ENCODE peak calls at places on chromosome 4, in six cellular contexts. H is fibroblast of mammary gland, E is pancreas, R is A549, Z is suprapubic skin, S is AG04450. J is an unnamed sample.

GRCh38 chr4:182246401-182247205 is 3.4 kb downstream of the TENM3 start:
- DNase-seq in R (no peak), E (no peak), S (no peak), H (peak; percentile 31), Z (no peak), J (no peak)

GRCh38 chr4:38242822-38243384 is 282.7 kb downstream of the PTTG2 start:
- DNase-seq in Z (no peak), H (no peak), S (no peak), E (no peak), R (no peak), J (no peak)

GRCh38 chr4:30537462-30537861 is 182.7 kb upstream of the PCDH7 start:
- DNase-seq in R (no peak), Z (no peak), E (no peak), S (peak; percentile 24), H (peak; percentile 75), J (peak; percentile 61)

GRCh38 chr4:102734591-102735385 is 26.0 kb downstream of the MANBA start:
- DNase-seq in S (no peak), R (no peak), Z (no peak), H (peak; percentile 53), E (no peak), J (no peak)

GRCh38 chr4:48337726-48338125 is 3.6 kb upstream of the SLAIN2 start:
- DNase-seq in E (no peak), S (no peak), Z (no peak), H (no peak), R (no peak), J (no peak)

GRCh38 chr4:76607266-76607799 is 172.3 kb downstream of the SHROOM3 start:
- DNase-seq in S (no peak), R (no peak), H (no peak), E (no peak), Z (no peak), J (no peak)

GRCh38 chr4:25896782-25897539 is 17.1 kb upstream of the SMIM20 start:
- DNase-seq in S (no peak), R (no peak), Z (no peak), H (no peak), E (no peak), J (no peak)

GRCh38 chr4:94595880-94596483 is 144.2 kb downstream of the PDLIM5 start:
- DNase-seq in E (no peak), H (peak; percentile 76), R (peak; percentile 24), S (peak; percentile 37), Z (no peak), J (peak; percentile 65)

GRCh38 chr4:180058731-180059215 is 2184.4 kb upstream of the TENM3 start:
- DNase-seq in Z (no peak), R (peak; percentile 10), H (peak; percentile 15), S (no peak), E (peak; percentile 36), J (no peak)

GRCh38 chr4:163367651-163368050 is 24.0 kb downstream of the NPY5R start:
- DNase-seq in E (no peak), H (no peak), R (no peak), S (no peak), Z (no peak), J (no peak)

GRCh38 chr4:182556576-182556975 is 313.4 kb downstream of the TENM3 start:
- DNase-seq in Z (no peak), S (peak; percentile 38), H (no peak), R (no peak), E (no peak), J (no peak)

DNA sequence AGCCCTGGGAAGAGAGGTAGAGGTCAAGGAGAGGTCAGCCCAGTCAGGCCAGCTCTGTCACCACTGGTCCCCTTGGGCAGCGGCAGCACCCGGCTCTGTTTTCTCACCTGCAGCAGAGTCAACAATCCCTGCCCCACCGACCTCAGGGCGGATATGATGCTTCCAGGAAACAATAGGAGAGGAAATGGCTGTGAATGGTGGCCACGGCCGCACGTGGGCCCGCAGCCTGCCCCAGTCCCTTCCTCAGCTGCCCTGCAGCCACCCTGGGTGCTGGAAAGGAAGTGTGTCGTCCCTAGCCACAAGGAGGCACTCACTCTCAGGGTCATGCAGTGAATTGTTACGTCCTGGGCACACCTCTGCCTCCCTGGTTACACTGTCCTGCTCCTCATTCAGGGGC is 92.5 kb upstream of the ENPP6 start:
- DNase-seq in Z (no peak), R (no peak), H (no peak), E (no peak), S (no peak), J (no peak)
- TF ChIP-seq CTCF in Z (no peak), R (no peak), H (no peak), E (no peak), S (no peak), J (no peak)

GRCh38 chr4:153222790-153223417 is 18.7 kb downstream of the TRIM2 start:
- DNase-seq in R (no peak), E (peak; percentile 39), Z (peak; percentile 74), H (peak; percentile 31), S (no peak), J (no peak)

GRCh38 chr4:153224474-153224873 is 20.2 kb downstream of the TRIM2 start:
- DNase-seq in H (no peak), R (no peak), S (no peak), Z (no peak), E (no peak), J (no peak)

GRCh38 chr4:153223418-153223792 is 19.2 kb downstream of the TRIM2 start:
- DNase-seq in Z (no peak), H (no peak), R (no peak), E (no peak), S (no peak), J (no peak)

GRCh38 chr4:153222162-153222789 is 18.0 kb downstream of the TRIM2 start:
- DNase-seq in S (peak; percentile 59), E (no peak), Z (peak; percentile 78), H (peak; percentile 87), R (no peak), J (no peak)

DNA sequence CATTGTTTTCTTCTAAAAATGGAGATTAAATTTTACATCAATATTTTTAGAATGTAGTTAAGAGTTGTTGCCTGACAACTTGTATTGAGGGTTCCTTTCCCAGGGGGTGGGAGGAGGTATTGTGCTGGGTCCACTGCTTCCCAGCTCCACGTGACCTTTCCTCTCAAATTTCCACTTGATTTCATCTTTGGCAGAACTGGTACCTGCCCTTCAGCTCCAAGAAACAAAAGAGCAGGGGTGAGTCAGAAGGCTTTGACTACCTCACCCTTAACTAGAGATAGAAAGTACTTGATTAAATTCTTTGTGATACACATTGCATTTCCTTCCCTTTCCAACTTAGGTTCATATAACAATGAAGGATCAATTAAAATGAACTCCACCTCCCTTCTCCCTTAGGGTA is 19.7 kb downstream of the TRIM2 start:
- DNase-seq in E (no peak), S (no peak), R (no peak), H (peak; percentile 48), Z (no peak), J (no peak)
- H3K4me3 ChIP-seq in E (peak overlapping the region; percentile 56), S (peak overlapping the region; percentile 76), R (no peak overlapping the region), H (peak overlapping the region; percentile 68), Z (peak overlapping the region; percentile 62), J (peak overlapping the region; percentile 56)

GRCh38 chr4:141037441-141037840 is 95.8 kb downstream of the RNF150 start:
- DNase-seq in E (no peak), H (no peak), S (no peak), Z (no peak), R (no peak), J (no peak)
- TF ChIP-seq CTCF in E (no peak), H (no peak), S (no peak), Z (no peak), R (no peak), J (no peak)

GRCh38 chr4:74156521-74156920 is 1.4 kb upstream of the MTHFD2L start:
- DNase-seq in E (no peak), Z (no peak), H (no peak), R (no peak), S (no peak), J (no peak)
- H3K4me3 ChIP-seq in E (no peak overlapping the region), Z (no peak overlapping the region), H (no peak overlapping the region), R (no peak overlapping the region), S (no peak overlapping the region), J (no peak overlapping the region)

GRCh38 chr4:4880492-4880891 is 21.0 kb downstream of the MSX1 start:
- DNase-seq in S (no peak), R (no peak), Z (no peak), E (no peak), H (no peak), J (no peak)
- TF ChIP-seq CTCF in S (peak; percentile 49), R (peak; percentile 38), Z (no peak), E (no peak), H (peak; percentile 37), J (peak; percentile 51)

GRCh38 chr4:8216443-8217245 is 17.6 kb downstream of the SH3TC1 start:
- DNase-seq in R (no peak), E (no peak), Z (no peak), H (no peak), S (no peak), J (no peak)

GRCh38 chr4:8217246-8217511 is 18.1 kb downstream of the SH3TC1 start:
- DNase-seq in E (no peak), Z (no peak), S (no peak), H (no peak), R (no peak), J (no peak)

GRCh38 chr4:8217871-8218270 is 18.8 kb downstream of the SH3TC1 start:
- DNase-seq in R (no peak), H (no peak), Z (no peak), S (no peak), E (no peak), J (no peak)

GRCh38 chr4:8219236-8219635 is 20.1 kb downstream of the SH3TC1 start:
- DNase-seq in E (peak; percentile 45), H (no peak), S (no peak), Z (no peak), R (no peak), J (no peak)

GRCh38 chr4:8218371-8219050 is 19.4 kb downstream of the SH3TC1 start:
- DNase-seq in R (no peak), H (no peak), Z (no peak), S (no peak), E (no peak), J (no peak)
- H3K4me3 ChIP-seq in R (no peak overlapping the region), H (no peak overlapping the region), Z (no peak overlapping the region), S (no peak overlapping the region), E (no peak overlapping the region), J (no peak overlapping the region)

J was measured in astrocyte of the cerebellum.